ENCODE peak calls at places on chromosomes 16 and 17, in five cellular contexts. V, F, H, Y and Q are unnamed samples.
A peak's percentile ranks its signal among the peaks of the same experiment; 100 is the strongest.

GRCh38 chr17:28928061-28928460 is 23.3 kb downstream of the PHF12 start:
- DNase-seq in F (no peak), H (no peak), Y (no peak), V (no peak), Q (no peak)

GRCh38 chr17:70863436-70864248 is 694.3 kb downstream of the KCNJ2 start:
- DNase-seq in F (no peak), V (no peak), Y (no peak), H (no peak), Q (no peak)

GRCh38 chr17:50210249-50211225 is 9.1 kb upstream of the COL1A1 start:
- DNase-seq in H (peak; percentile 48), F (peak; percentile 68), V (peak; percentile 94), Y (peak; percentile 85), Q (peak; percentile 83)

GRCh38 chr17:39547713-39548478 is 59.8 kb downstream of the NEUROD2 start:
- DNase-seq in F (peak; percentile 34), H (peak; percentile 67), Y (peak; percentile 75), V (peak; percentile 72), Q (peak; percentile 86)

GRCh38 chr17:32370426-32370825 is 20.5 kb downstream of the ZNF207 start:
- DNase-seq in V (no peak), H (no peak), Y (no peak), F (no peak), Q (no peak)

GRCh38 chr17:1011138-1011537 is 14.2 kb downstream of the TIMM22 start:
- DNase-seq in Y (no peak), H (no peak), V (no peak), F (no peak), Q (peak; percentile 26)

GRCh38 chr17:47201168-47201567 is 8.0 kb upstream of the MYL4 start:
- DNase-seq in F (no peak), H (no peak), V (no peak), Y (no peak), Q (no peak)

GRCh38 chr17:36592316-36592710 is 634 bp downstream of the DHRS11 start:
- DNase-seq in F (peak; percentile 19), H (peak; percentile 51), V (peak; percentile 67), Y (peak; percentile 49), Q (peak; percentile 43)

GRCh38 chr17:35804658-35805192 is 4.6 kb upstream of the TAF15 start:
- DNase-seq in V (peak; percentile 73), H (peak; percentile 46), F (peak; percentile 42), Y (peak; percentile 98), Q (no peak)

GRCh38 chr16:74726736-74727135 is 26.1 kb upstream of the MLKL start:
- DNase-seq in Y (no peak), V (no peak), H (no peak), F (no peak), Q (no peak)

GRCh38 chr17:18197535-18198194 is 14.0 kb downstream of the ALKBH5 start:
- DNase-seq in Y (no peak), F (no peak), H (no peak), V (no peak), Q (no peak)

GRCh38 chr17:6487243-6488007 is 43.2 kb downstream of the PIMREG start:
- DNase-seq in F (no peak), V (peak; percentile 68), Y (no peak), H (no peak), Q (peak; percentile 32)

GRCh38 chr16:80974649-80975376 is 31.9 kb downstream of the CMC2 start:
- DNase-seq in H (no peak), Y (no peak), V (no peak), F (no peak), Q (no peak)

GRCh38 chr17:41592601-41593305 is 6.1 kb upstream of the KRT14 start:
- DNase-seq in V (peak; percentile 42), Y (no peak), H (no peak), F (no peak), Q (no peak)

GRCh38 chr16:78732693-78733092 is 633.2 kb downstream of the WWOX start:
- DNase-seq in V (no peak), Y (no peak), F (no peak), H (no peak), Q (no peak)
- H3K27ac ChIP-seq in V (no peak overlapping the region), Y (no peak overlapping the region), F (no peak overlapping the region), H (no peak overlapping the region), Q (no peak overlapping the region)

GRCh38 chr17:15966879-15967248 is 21.9 kb downstream of the ADORA2B start:
- DNase-seq in F (no peak), V (peak; percentile 34), H (peak; percentile 92), Y (no peak), Q (peak; percentile 74)
- H3K4me3 ChIP-seq in F (no peak overlapping the region), V (no peak overlapping the region), H (peak overlapping the region; percentile 45), Y (no peak overlapping the region), Q (no peak overlapping the region)

GRCh38 chr17:3957735-3958134 is 6.5 kb downstream of the ATP2A3 start:
- DNase-seq in F (no peak), H (no peak), V (no peak), Y (no peak), Q (no peak)
- TF ChIP-seq CTCF in F (no peak), H (no peak), V (no peak), Y (no peak), Q (no peak)

GRCh38 chr16:28183441-28183840 is 28.3 kb downstream of the XPO6 start:
- DNase-seq in H (no peak), V (no peak), F (no peak), Y (no peak), Q (no peak)

GRCh38 chr16:28181557-28181914 is 30.2 kb downstream of the XPO6 start:
- DNase-seq in Y (peak; percentile 55), F (peak; percentile 18), V (peak; percentile 69), H (peak; percentile 59), Q (no peak)

GRCh38 chr16:28182183-28182582 is 29.6 kb downstream of the XPO6 start:
- DNase-seq in V (no peak), F (no peak), Y (no peak), H (no peak), Q (no peak)

GRCh38 chr16:28184625-28185024 is 27.1 kb downstream of the XPO6 start:
- DNase-seq in Y (no peak), H (no peak), F (no peak), V (no peak), Q (no peak)

GRCh38 chr16:28183930-28184329 is 27.8 kb downstream of the XPO6 start:
- DNase-seq in H (no peak), V (no peak), Y (no peak), F (no peak), Q (no peak)
- H3K27ac ChIP-seq in H (peak overlapping the region; percentile 31), V (no peak overlapping the region), Y (no peak overlapping the region), F (no peak overlapping the region), Q (no peak overlapping the region)

DNA sequence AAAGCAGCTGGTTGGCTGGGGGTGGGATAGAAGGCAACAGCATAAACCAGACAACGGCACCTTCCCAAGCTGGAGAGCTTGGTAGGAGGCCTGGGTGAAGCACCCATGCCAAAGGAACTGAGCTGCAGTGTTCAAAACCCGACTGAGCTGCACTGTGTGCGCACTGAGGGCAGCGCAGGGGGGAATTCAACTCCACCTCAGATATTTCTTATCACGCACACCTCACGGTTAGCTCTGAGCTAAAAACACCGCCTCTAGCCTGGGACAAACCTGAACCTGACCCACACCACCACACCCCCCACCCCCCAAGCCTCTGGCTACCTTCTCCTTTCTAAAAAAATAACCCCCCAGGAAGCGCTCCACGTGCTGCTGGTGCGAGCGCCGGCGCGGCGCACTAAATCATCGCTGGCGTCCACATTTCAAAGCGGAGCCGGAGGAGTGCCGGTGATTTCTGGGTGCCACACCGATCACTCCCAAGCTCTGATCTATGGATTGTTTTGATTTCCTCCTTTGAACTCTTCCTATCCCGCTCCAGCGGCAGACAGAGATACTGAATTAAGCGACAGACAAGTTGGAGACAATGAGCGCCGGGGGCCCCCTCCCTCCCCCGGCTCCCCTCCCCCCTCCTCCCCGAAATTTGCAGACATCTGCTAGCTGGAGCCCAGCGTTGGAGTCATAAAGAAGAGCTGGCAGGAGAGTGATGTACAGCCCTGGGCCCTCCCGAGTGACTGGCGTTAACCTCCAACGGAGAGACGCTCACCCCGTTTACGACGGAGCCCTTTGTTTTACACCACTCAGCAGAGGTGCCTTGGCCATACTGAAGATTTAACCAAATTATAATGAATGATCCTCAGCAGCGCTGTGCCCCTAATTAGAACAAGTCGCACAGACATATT is 85.0 kb downstream of the NOG start:
- DNase-seq in F (no peak), Y (no peak), H (no peak), V (no peak), Q (no peak)
- H3K4me3 ChIP-seq in F (peak overlapping the region; percentile 45), Y (no peak overlapping the region), H (peak overlapping the region; percentile 4), V (peak overlapping the region; percentile 30), Q (peak overlapping the region; percentile 7)

GRCh38 chr16:69351309-69352027 is at the start of gene TMED6:
- DNase-seq in H (no peak), V (no peak), F (no peak), Y (no peak), Q (no peak)
- TF ChIP-seq CTCF in H (no peak), V (no peak), F (no peak), Y (no peak), Q (no peak)

GRCh38 chr16:637081-638018 is 1.2 kb upstream of the METTL26 start:
- DNase-seq in F (peak; percentile 94), Y (peak; percentile 91), H (no peak), V (peak; percentile 97), Q (peak; percentile 93)
- H3K27ac ChIP-seq in F (peak overlapping the region; percentile 100), Y (peak overlapping the region; percentile 83), H (peak overlapping the region; percentile 80), V (peak overlapping the region; percentile 99), Q (peak overlapping the region; percentile 98)

GRCh38 chr17:21299981-21300600 is 15.6 kb downstream of the MAP2K3 start:
- DNase-seq in H (no peak), Y (no peak), V (no peak), F (no peak), Q (no peak)

GRCh38 chr17:21303441-21304065 is 19.0 kb downstream of the MAP2K3 start:
- DNase-seq in Y (no peak), H (no peak), F (no peak), V (peak; percentile 64), Q (peak; percentile 32)

GRCh38 chr17:21300601-21301571 is 16.4 kb downstream of the MAP2K3 start:
- DNase-seq in F (no peak), H (no peak), V (peak; percentile 63), Y (no peak), Q (no peak)

GRCh38 chr17:21302711-21303425 is 18.4 kb downstream of the MAP2K3 start:
- DNase-seq in Y (no peak), V (peak; percentile 68), H (no peak), F (peak; percentile 23), Q (peak; percentile 82)

GRCh38 chr17:21301593-21302550 is 17.4 kb downstream of the MAP2K3 start:
- DNase-seq in V (no peak), H (no peak), F (no peak), Y (no peak), Q (peak; percentile 80)
- H3K4me3 ChIP-seq in V (no peak overlapping the region), H (no peak overlapping the region), F (no peak overlapping the region), Y (no peak overlapping the region), Q (no peak overlapping the region)